ENCODE peak calls at places on chromosomes 1 and 21, in six cellular contexts. One of them, this sample, is unnamed.

GRCh38 chr1:36856126-36856525 is 178.2 kb downstream of the GRIK3 start:
- DNase-seq in NCI-H1417: peak
- DNase-seq in activated CD4-positive, alpha-beta T cell treated with anti-CD3 and anti-CD28 coated beads, Interleukin-2, amount 50 U/mL, for 24 hours: no peak
- DNase-seq in kidney tubule cell: no peak
- DNase-seq in uterus: no peak
- DNase-seq in left ventricle myocardium inferior: no peak
- DNase-seq in this sample: no peak

GRCh38 chr1:22303816-22304215 is 147.8 kb upstream of the ZBTB40 start:
- DNase-seq in left ventricle myocardium inferior: no peak
- DNase-seq in NCI-H1417: no peak
- DNase-seq in activated CD4-positive, alpha-beta T cell treated with anti-CD3 and anti-CD28 coated beads, Interleukin-2, amount 50 U/mL, for 24 hours: no peak
- DNase-seq in uterus: no peak
- DNase-seq in kidney tubule cell: no peak
- DNase-seq in this sample: no peak

GRCh38 chr1:63407002-63407401 is 39.6 kb downstream of the ALG6 start:
- DNase-seq in uterus: no peak
- DNase-seq in activated CD4-positive, alpha-beta T cell treated with anti-CD3 and anti-CD28 coated beads, Interleukin-2, amount 50 U/mL, for 24 hours: no peak
- DNase-seq in kidney tubule cell: no peak
- DNase-seq in NCI-H1417: no peak
- DNase-seq in left ventricle myocardium inferior: no peak
- DNase-seq in this sample: no peak

GRCh38 chr1:52204696-52205095 is 62.8 kb downstream of the ZFYVE9 start:
- DNase-seq in NCI-H1417: no peak
- DNase-seq in kidney tubule cell: no peak
- DNase-seq in activated CD4-positive, alpha-beta T cell treated with anti-CD3 and anti-CD28 coated beads, Interleukin-2, amount 50 U/mL, for 24 hours: no peak
- DNase-seq in left ventricle myocardium inferior: no peak
- DNase-seq in uterus: no peak
- DNase-seq in this sample: no peak

GRCh38 chr1:11571906-11572616 is 82.2 kb downstream of the FBXO2 start:
- DNase-seq in activated CD4-positive, alpha-beta T cell treated with anti-CD3 and anti-CD28 coated beads, Interleukin-2, amount 50 U/mL, for 24 hours: no peak
- DNase-seq in kidney tubule cell: no peak
- DNase-seq in NCI-H1417: no peak
- DNase-seq in uterus: no peak
- DNase-seq in left ventricle myocardium inferior: no peak
- DNase-seq in this sample: no peak

GRCh38 chr1:216617081-216617480 is 106.1 kb downstream of the ESRRG start:
- DNase-seq in left ventricle myocardium inferior: no peak
- DNase-seq in NCI-H1417: peak
- DNase-seq in kidney tubule cell: no peak
- DNase-seq in uterus: no peak
- DNase-seq in activated CD4-positive, alpha-beta T cell treated with anti-CD3 and anti-CD28 coated beads, Interleukin-2, amount 50 U/mL, for 24 hours: no peak
- DNase-seq in this sample: no peak

GRCh38 chr1:191752342-191752741 is 405.9 kb upstream of the RGS18 start:
- DNase-seq in activated CD4-positive, alpha-beta T cell treated with anti-CD3 and anti-CD28 coated beads, Interleukin-2, amount 50 U/mL, for 24 hours: no peak
- DNase-seq in NCI-H1417: no peak
- DNase-seq in kidney tubule cell: peak
- DNase-seq in left ventricle myocardium inferior: no peak
- DNase-seq in uterus: no peak
- DNase-seq in this sample: no peak

GRCh38 chr1:236063919-236064673 is 794 bp downstream of the NID1 start:
- DNase-seq in kidney tubule cell: peak
- DNase-seq in uterus: peak
- DNase-seq in left ventricle myocardium inferior: peak
- DNase-seq in activated CD4-positive, alpha-beta T cell treated with anti-CD3 and anti-CD28 coated beads, Interleukin-2, amount 50 U/mL, for 24 hours: no peak
- DNase-seq in NCI-H1417: no peak
- DNase-seq in this sample: peak

GRCh38 chr1:234154320-234155251 is 218.7 kb upstream of the COA6 start:
- DNase-seq in uterus: no peak
- DNase-seq in activated CD4-positive, alpha-beta T cell treated with anti-CD3 and anti-CD28 coated beads, Interleukin-2, amount 50 U/mL, for 24 hours: peak
- DNase-seq in left ventricle myocardium inferior: no peak
- DNase-seq in kidney tubule cell: peak
- DNase-seq in NCI-H1417: peak
- DNase-seq in this sample: no peak

GRCh38 chr1:1344672-1345361 is 4.4 kb downstream of the DVL1 start:
- DNase-seq in kidney tubule cell: peak
- DNase-seq in NCI-H1417: no peak
- DNase-seq in activated CD4-positive, alpha-beta T cell treated with anti-CD3 and anti-CD28 coated beads, Interleukin-2, amount 50 U/mL, for 24 hours: peak
- DNase-seq in uterus: no peak
- DNase-seq in left ventricle myocardium inferior: no peak
- DNase-seq in this sample: no peak

GRCh38 chr21:40923361-40923760 is 76.4 kb upstream of the DSCAM start:
- DNase-seq in uterus: no peak
- DNase-seq in activated CD4-positive, alpha-beta T cell treated with anti-CD3 and anti-CD28 coated beads, Interleukin-2, amount 50 U/mL, for 24 hours: no peak
- DNase-seq in kidney tubule cell: no peak
- DNase-seq in NCI-H1417: no peak
- DNase-seq in left ventricle myocardium inferior: no peak
- DNase-seq in this sample: no peak

GRCh38 chr1:91622586-91622985 is 121.9 kb downstream of the CDC7 start:
- DNase-seq in activated CD4-positive, alpha-beta T cell treated with anti-CD3 and anti-CD28 coated beads, Interleukin-2, amount 50 U/mL, for 24 hours: no peak
- DNase-seq in left ventricle myocardium inferior: peak
- DNase-seq in kidney tubule cell: no peak
- DNase-seq in uterus: peak
- DNase-seq in NCI-H1417: no peak
- DNase-seq in this sample: peak

GRCh38 chr21:39141502-39141901 is 41.7 kb downstream of the PSMG1 start:
- DNase-seq in activated CD4-positive, alpha-beta T cell treated with anti-CD3 and anti-CD28 coated beads, Interleukin-2, amount 50 U/mL, for 24 hours: no peak
- DNase-seq in uterus: no peak
- DNase-seq in kidney tubule cell: no peak
- DNase-seq in left ventricle myocardium inferior: no peak
- DNase-seq in NCI-H1417: no peak
- DNase-seq in this sample: no peak

GRCh38 chr21:46212721-46213484 is 15.7 kb downstream of the LSS start:
- DNase-seq in NCI-H1417: no peak
- DNase-seq in uterus: peak
- DNase-seq in activated CD4-positive, alpha-beta T cell treated with anti-CD3 and anti-CD28 coated beads, Interleukin-2, amount 50 U/mL, for 24 hours: no peak
- DNase-seq in kidney tubule cell: no peak
- DNase-seq in left ventricle myocardium inferior: no peak
- DNase-seq in this sample: peak

GRCh38 chr1:9420835-9421532 is 118.3 kb upstream of the SLC25A33 start:
- DNase-seq in kidney tubule cell: no peak
- DNase-seq in uterus: no peak
- DNase-seq in NCI-H1417: no peak
- DNase-seq in activated CD4-positive, alpha-beta T cell treated with anti-CD3 and anti-CD28 coated beads, Interleukin-2, amount 50 U/mL, for 24 hours: no peak
- DNase-seq in left ventricle myocardium inferior: no peak
- DNase-seq in this sample: no peak

GRCh38 chr1:158013840-158014520 is 20.5 kb downstream of the KIRREL1 start:
- DNase-seq in NCI-H1417: no peak
- DNase-seq in activated CD4-positive, alpha-beta T cell treated with anti-CD3 and anti-CD28 coated beads, Interleukin-2, amount 50 U/mL, for 24 hours: no peak
- DNase-seq in left ventricle myocardium inferior: no peak
- DNase-seq in uterus: no peak
- DNase-seq in kidney tubule cell: no peak
- DNase-seq in this sample: no peak

GRCh38 chr1:91854852-91855251 is 31.1 kb downstream of the TGFBR3 start:
- DNase-seq in uterus: no peak
- DNase-seq in kidney tubule cell: no peak
- DNase-seq in activated CD4-positive, alpha-beta T cell treated with anti-CD3 and anti-CD28 coated beads, Interleukin-2, amount 50 U/mL, for 24 hours: no peak
- DNase-seq in NCI-H1417: no peak
- DNase-seq in left ventricle myocardium inferior: no peak
- DNase-seq in this sample: no peak

GRCh38 chr1:30694248-30695175 is 28.9 kb downstream of the MATN1 start:
- DNase-seq in NCI-H1417: no peak
- DNase-seq in kidney tubule cell: no peak
- DNase-seq in activated CD4-positive, alpha-beta T cell treated with anti-CD3 and anti-CD28 coated beads, Interleukin-2, amount 50 U/mL, for 24 hours: no peak
- DNase-seq in uterus: no peak
- DNase-seq in left ventricle myocardium inferior: no peak
- DNase-seq in this sample: no peak

GRCh38 chr1:75712306-75712705 is 12.2 kb upstream of the ACADM start:
- DNase-seq in left ventricle myocardium inferior: no peak
- DNase-seq in NCI-H1417: no peak
- DNase-seq in activated CD4-positive, alpha-beta T cell treated with anti-CD3 and anti-CD28 coated beads, Interleukin-2, amount 50 U/mL, for 24 hours: no peak
- DNase-seq in kidney tubule cell: no peak
- DNase-seq in uterus: no peak
- DNase-seq in this sample: no peak

GRCh38 chr1:79006564-79006963 is at the start of gene ADGRL4:
- DNase-seq in uterus: peak
- DNase-seq in kidney tubule cell: peak
- DNase-seq in NCI-H1417: no peak
- DNase-seq in left ventricle myocardium inferior: peak
- DNase-seq in activated CD4-positive, alpha-beta T cell treated with anti-CD3 and anti-CD28 coated beads, Interleukin-2, amount 50 U/mL, for 24 hours: no peak
- DNase-seq in this sample: peak

GRCh38 chr1:35560256-35561225 is 2.9 kb downstream of the NCDN start:
- DNase-seq in uterus: peak
- DNase-seq in left ventricle myocardium inferior: peak
- DNase-seq in NCI-H1417: no peak
- DNase-seq in activated CD4-positive, alpha-beta T cell treated with anti-CD3 and anti-CD28 coated beads, Interleukin-2, amount 50 U/mL, for 24 hours: no peak
- DNase-seq in kidney tubule cell: no peak
- DNase-seq in this sample: peak

This sample was measured in tibial artery.